ENCODE peak calls at places on chromosomes 13 and 19, in four cellular contexts. One of them, this sample, is unnamed.

GRCh38 chr19:42199440-42200115 is 17.9 kb downstream of the DEDD2 start:
- DNase-seq in heart left ventricle: no peak
- DNase-seq in brain microvascular endothelial cell: no peak
- DNase-seq in Peyer's patch: no peak
- DNase-seq in this sample: peak; percentile 88

GRCh38 chr13:46516624-46517318 is 36.2 kb upstream of the LRCH1 start:
- DNase-seq in Peyer's patch: no peak
- DNase-seq in heart left ventricle: peak; percentile 14
- DNase-seq in brain microvascular endothelial cell: no peak
- DNase-seq in this sample: no peak

GRCh38 chr19:13381827-13382632 is 124.2 kb downstream of the CACNA1A start:
- DNase-seq in heart left ventricle: no peak
- DNase-seq in Peyer's patch: no peak
- DNase-seq in brain microvascular endothelial cell: no peak
- DNase-seq in this sample: no peak

GRCh38 chr19:16449330-16449961 is 22.3 kb downstream of the EPS15L1 start:
- DNase-seq in brain microvascular endothelial cell: no peak
- DNase-seq in heart left ventricle: no peak
- DNase-seq in Peyer's patch: no peak
- DNase-seq in this sample: peak; percentile 72

GRCh38 chr13:48112896-48113525 is 18.1 kb upstream of the MED4 start:
- DNase-seq in brain microvascular endothelial cell: peak; percentile 27
- DNase-seq in heart left ventricle: no peak
- DNase-seq in Peyer's patch: no peak
- DNase-seq in this sample: no peak

GRCh38 chr13:104385409-104385808 is 1319.2 kb upstream of the SLC10A2 start:
- DNase-seq in brain microvascular endothelial cell: peak; percentile 71
- DNase-seq in Peyer's patch: no peak
- DNase-seq in heart left ventricle: no peak
- DNase-seq in this sample: no peak

GRCh38 chr13:31797154-31797775 is 57.9 kb downstream of the RXFP2 start:
- DNase-seq in Peyer's patch: no peak
- DNase-seq in heart left ventricle: no peak
- DNase-seq in brain microvascular endothelial cell: peak; percentile 17
- DNase-seq in this sample: no peak

GRCh38 chr19:805600-806550 is 8.6 kb downstream of the PTBP1 start:
- DNase-seq in Peyer's patch: peak; percentile 33
- DNase-seq in brain microvascular endothelial cell: no peak
- DNase-seq in heart left ventricle: no peak
- DNase-seq in this sample: no peak

GRCh38 chr19:5564930-5565329 is 2.8 kb downstream of the TINCR start:
- DNase-seq in brain microvascular endothelial cell: no peak
- DNase-seq in Peyer's patch: no peak
- DNase-seq in heart left ventricle: no peak
- DNase-seq in this sample: no peak

GRCh38 chr19:41774515-41774980 is 19.2 kb downstream of the CEACAM6 start:
- DNase-seq in brain microvascular endothelial cell: no peak
- DNase-seq in heart left ventricle: no peak
- DNase-seq in Peyer's patch: peak; percentile 79
- DNase-seq in this sample: no peak

GRCh38 chr19:56106397-56106849 is 14.7 kb downstream of the ZNF787 start:
- DNase-seq in Peyer's patch: no peak
- DNase-seq in brain microvascular endothelial cell: no peak
- DNase-seq in heart left ventricle: no peak
- DNase-seq in this sample: no peak

GRCh38 chr19:1985588-1986356 is 29.7 kb downstream of the BTBD2 start:
- DNase-seq in brain microvascular endothelial cell: no peak
- DNase-seq in heart left ventricle: no peak
- DNase-seq in Peyer's patch: no peak
- DNase-seq in this sample: no peak

GRCh38 chr13:64410654-64411053 is 2819.5 kb downstream of the PCDH9 start:
- DNase-seq in heart left ventricle: no peak
- DNase-seq in brain microvascular endothelial cell: no peak
- DNase-seq in Peyer's patch: no peak
- DNase-seq in this sample: no peak

GRCh38 chr13:76350399-76350798 is 535.8 kb downstream of the KCTD12 start:
- DNase-seq in brain microvascular endothelial cell: peak; percentile 12
- DNase-seq in heart left ventricle: no peak
- DNase-seq in Peyer's patch: no peak
- DNase-seq in this sample: no peak

GRCh38 chr19:5058456-5059190 is 89.7 kb downstream of the KDM4B start:
- DNase-seq in Peyer's patch: no peak
- DNase-seq in brain microvascular endothelial cell: no peak
- DNase-seq in heart left ventricle: no peak
- DNase-seq in this sample: no peak

GRCh38 chr13:64239372-64239771 is 2823.7 kb upstream of the PCDH20 start:
- DNase-seq in Peyer's patch: no peak
- DNase-seq in brain microvascular endothelial cell: no peak
- DNase-seq in heart left ventricle: no peak
- DNase-seq in this sample: no peak

GRCh38 chr13:85148009-85148408 is 651.2 kb downstream of the SLITRK6 start:
- DNase-seq in heart left ventricle: no peak
- DNase-seq in Peyer's patch: no peak
- DNase-seq in brain microvascular endothelial cell: no peak
- DNase-seq in this sample: no peak

GRCh38 chr19:10112037-10112751 is 701 bp downstream of the P2RY11 start:
- DNase-seq in heart left ventricle: no peak
- DNase-seq in Peyer's patch: no peak
- DNase-seq in brain microvascular endothelial cell: no peak
- DNase-seq in this sample: peak; percentile 42

GRCh38 chr19:16032509-16033135 is 43.7 kb upstream of the TPM4 start:
- DNase-seq in heart left ventricle: no peak
- DNase-seq in brain microvascular endothelial cell: no peak
- DNase-seq in Peyer's patch: no peak
- DNase-seq in this sample: no peak

GRCh38 chr13:86922936-86923335 is 748.2 kb upstream of the SLITRK5 start:
- DNase-seq in brain microvascular endothelial cell: no peak
- DNase-seq in heart left ventricle: no peak
- DNase-seq in Peyer's patch: no peak
- DNase-seq in this sample: no peak

GRCh38 chr13:107005577-107005976 is 437.6 kb upstream of the ARGLU1 start:
- DNase-seq in Peyer's patch: no peak
- DNase-seq in brain microvascular endothelial cell: no peak
- DNase-seq in heart left ventricle: no peak
- DNase-seq in this sample: no peak

GRCh38 chr13:98068511-98068910 is 74.4 kb upstream of the FARP1 start:
- DNase-seq in heart left ventricle: no peak
- DNase-seq in Peyer's patch: no peak
- DNase-seq in brain microvascular endothelial cell: no peak
- DNase-seq in this sample: no peak

GRCh38 chr19:39078436-39079200 is 5.5 kb upstream of the ACP7 start:
- DNase-seq in brain microvascular endothelial cell: peak; percentile 94
- DNase-seq in Peyer's patch: no peak
- DNase-seq in heart left ventricle: no peak
- DNase-seq in this sample: no peak

GRCh38 chr19:4429266-4430200 is 27.1 kb downstream of the CHAF1A start:
- DNase-seq in heart left ventricle: no peak
- DNase-seq in Peyer's patch: no peak
- DNase-seq in brain microvascular endothelial cell: peak; percentile 2
- DNase-seq in this sample: no peak

GRCh38 chr13:21481359-21481758 is 22.3 kb upstream of the ZDHHC20 start:
- DNase-seq in heart left ventricle: no peak
- DNase-seq in brain microvascular endothelial cell: no peak
- DNase-seq in Peyer's patch: no peak
- DNase-seq in this sample: no peak

GRCh38 chr19:51710163-51710562 is 13.6 kb downstream of the HAS1 start:
- DNase-seq in Peyer's patch: no peak
- DNase-seq in heart left ventricle: no peak
- DNase-seq in brain microvascular endothelial cell: no peak
- DNase-seq in this sample: no peak

GRCh38 chr19:38057954-38058690 is 151.1 kb downstream of the SIPA1L3 start:
- DNase-seq in brain microvascular endothelial cell: no peak
- DNase-seq in Peyer's patch: peak; percentile 75
- DNase-seq in heart left ventricle: no peak
- DNase-seq in this sample: no peak

GRCh38 chr13:32142956-32143375 is 111.4 kb downstream of the FRY start:
- DNase-seq in heart left ventricle: no peak
- DNase-seq in Peyer's patch: no peak
- DNase-seq in brain microvascular endothelial cell: no peak
- DNase-seq in this sample: no peak

GRCh38 chr13:93227906-93228801 is 1.5 kb downstream of the GPC6 start:
- DNase-seq in Peyer's patch: no peak
- DNase-seq in heart left ventricle: peak; percentile 35
- DNase-seq in brain microvascular endothelial cell: peak; percentile 81
- DNase-seq in this sample: peak; percentile 2

GRCh38 chr13:55517312-55517711 is 1623.4 kb upstream of the PRR20A start:
- DNase-seq in Peyer's patch: no peak
- DNase-seq in heart left ventricle: no peak
- DNase-seq in brain microvascular endothelial cell: no peak
- DNase-seq in this sample: no peak

GRCh38 chr19:51887522-51888498 is at the start of gene ZNF577:
- DNase-seq in Peyer's patch: peak; percentile 91
- DNase-seq in brain microvascular endothelial cell: peak; percentile 91
- DNase-seq in heart left ventricle: peak; percentile 94
- DNase-seq in this sample: peak; percentile 6

GRCh38 chr13:54185101-54185500 is 1156.5 kb downstream of the OLFM4 start:
- DNase-seq in Peyer's patch: no peak
- DNase-seq in brain microvascular endothelial cell: no peak
- DNase-seq in heart left ventricle: no peak
- DNase-seq in this sample: no peak

GRCh38 chr13:40656358-40656757 is 10.1 kb downstream of the FOXO1 start:
- DNase-seq in Peyer's patch: no peak
- DNase-seq in brain microvascular endothelial cell: no peak
- DNase-seq in heart left ventricle: no peak
- DNase-seq in this sample: no peak

DNA sequence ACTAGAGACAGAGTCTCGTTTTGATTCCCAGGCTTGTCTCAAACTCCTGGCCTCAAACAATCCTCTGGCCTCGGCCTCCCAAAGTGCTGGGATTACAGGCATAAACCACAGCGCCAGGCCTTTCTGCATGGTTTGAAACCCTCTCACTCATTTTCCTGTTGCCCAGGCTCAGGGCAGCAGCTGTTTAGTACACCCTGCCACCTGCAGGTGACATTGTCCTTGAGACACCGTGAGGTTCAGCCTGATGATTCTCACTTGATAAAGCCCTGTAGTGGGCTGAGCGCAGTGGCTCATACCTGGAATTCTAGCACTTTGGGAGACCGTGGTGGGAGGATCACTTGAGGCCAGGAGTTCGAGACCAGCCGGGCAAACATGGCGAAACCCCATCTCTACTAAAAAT is 12.5 kb downstream of the IL12RB1 start:
- DNase-seq in heart left ventricle: no peak
- DNase-seq in Peyer's patch: no peak
- DNase-seq in brain microvascular endothelial cell: no peak
- DNase-seq in this sample: no peak
- TF ChIP-seq CTCF in heart left ventricle: no peak
- TF ChIP-seq CTCF in Peyer's patch: no peak
- TF ChIP-seq CTCF in brain microvascular endothelial cell: peak; percentile 25
- TF ChIP-seq CTCF in this sample: no peak

GRCh38 chr19:40392894-40393517 is 3.0 kb upstream of the HIPK4 start:
- DNase-seq in brain microvascular endothelial cell: no peak
- DNase-seq in Peyer's patch: no peak
- DNase-seq in heart left ventricle: no peak
- DNase-seq in this sample: no peak
- TF ChIP-seq CTCF in brain microvascular endothelial cell: peak; percentile 50
- TF ChIP-seq CTCF in Peyer's patch: no peak
- TF ChIP-seq CTCF in heart left ventricle: peak; percentile 16
- TF ChIP-seq CTCF in this sample: peak; percentile 39

DNA sequence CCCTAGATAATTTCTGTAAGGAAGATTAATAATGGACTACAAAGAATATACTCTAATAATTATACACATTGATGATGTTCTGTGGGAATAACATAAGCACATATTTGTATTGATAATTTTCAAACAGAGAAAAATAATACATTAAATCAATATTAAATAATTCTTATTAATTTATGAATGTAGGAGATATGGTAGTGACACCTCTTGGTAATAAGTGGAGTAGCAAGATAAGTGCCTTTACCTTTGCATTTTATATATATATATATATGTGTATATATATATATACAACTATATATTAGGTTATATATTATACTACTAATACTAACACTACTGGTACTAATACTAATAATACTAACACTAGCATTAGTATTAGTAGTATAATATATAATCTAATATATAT is 905.8 kb downstream of the SLITRK1 start:
- DNase-seq in brain microvascular endothelial cell: no peak
- DNase-seq in heart left ventricle: no peak
- DNase-seq in Peyer's patch: no peak
- DNase-seq in this sample: no peak
- TF ChIP-seq CTCF in brain microvascular endothelial cell: no peak
- TF ChIP-seq CTCF in heart left ventricle: no peak
- TF ChIP-seq CTCF in Peyer's patch: no peak
- TF ChIP-seq CTCF in this sample: no peak

GRCh38 chr19:17505218-17505617 is 6.2 kb upstream of the PGLS start:
- DNase-seq in Peyer's patch: no peak
- DNase-seq in brain microvascular endothelial cell: no peak
- DNase-seq in heart left ventricle: no peak
- DNase-seq in this sample: no peak
- TF ChIP-seq CTCF in Peyer's patch: no peak
- TF ChIP-seq CTCF in brain microvascular endothelial cell: no peak
- TF ChIP-seq CTCF in heart left ventricle: no peak
- TF ChIP-seq CTCF in this sample: no peak

GRCh38 chr13:29801737-29802305 is 48.6 kb downstream of the UBL3 start:
- DNase-seq in brain microvascular endothelial cell: no peak
- DNase-seq in Peyer's patch: no peak
- DNase-seq in heart left ventricle: no peak
- DNase-seq in this sample: no peak
- TF ChIP-seq CTCF in brain microvascular endothelial cell: no peak
- TF ChIP-seq CTCF in Peyer's patch: no peak
- TF ChIP-seq CTCF in heart left ventricle: no peak
- TF ChIP-seq CTCF in this sample: peak; percentile 34